ENCODE peak calls at places on chromosomes 11 and 22, in ten cellular contexts. C is neural progenitor cell; Q is keratinocyte; D is CD8-positive, alpha-beta T cell; Z is upper lobe of right lung; O is OCI-LY7; U is transverse colon; V is left lung; F is WERI-Rb-1; I is cardiac muscle cell. M is an unnamed sample.

GRCh38 chr22:37303821-37304274 is 21.5 kb downstream of the CYTH4 start:
- DNase-seq in C (no peak), Q (no peak), D (peak; percentile 38), Z (peak; percentile 83), O (no peak), U (no peak), V (peak; percentile 86), F (no peak), I (no peak), M (peak; percentile 58)

GRCh38 chr11:116065986-116066385 is 561.8 kb upstream of the CADM1 start:
- DNase-seq in C (no peak), Q (no peak), D (no peak), Z (no peak), O (peak; percentile 19), U (no peak), V (no peak), F (no peak), I (no peak), M (no peak)

GRCh38 chr11:32431657-32432056 is 3.7 kb downstream of the WT1 start:
- DNase-seq in C (no peak), Q (no peak), D (no peak), Z (no peak), O (no peak), U (no peak), V (peak; percentile 27), F (no peak), I (no peak), M (no peak)

GRCh38 chr11:3969613-3970012 is 114.1 kb downstream of the STIM1 start:
- DNase-seq in C (no peak), Q (no peak), D (no peak), Z (no peak), O (no peak), U (no peak), V (no peak), F (no peak), I (no peak), M (no peak)

GRCh38 chr11:94934362-94934761 is 39.0 kb downstream of the CWC15 start:
- DNase-seq in C (peak; percentile 56), Q (no peak), D (no peak), Z (no peak), O (no peak), U (no peak), V (no peak), F (no peak), I (no peak), M (no peak)

GRCh38 chr11:116885951-116886629 is 48.7 kb upstream of the APOA1 start:
- DNase-seq in C (peak; percentile 61), Q (no peak), D (no peak), Z (no peak), O (no peak), U (no peak), V (no peak), F (no peak), I (no peak), M (no peak)

GRCh38 chr11:134289789-134290188 is 13.6 kb downstream of the GLB1L3 start:
- DNase-seq in C (peak; percentile 50), Q (no peak), D (no peak), Z (no peak), O (no peak), U (no peak), V (no peak), F (no peak), I (peak; percentile 13), M (no peak)

GRCh38 chr11:71307811-71308645 is 55.7 kb upstream of the SHANK2 start:
- DNase-seq in C (no peak), Q (no peak), D (no peak), Z (peak; percentile 15), O (no peak), U (no peak), V (peak; percentile 31), F (no peak), I (no peak), M (no peak)

GRCh38 chr22:27097933-27098332 is 440.5 kb downstream of the MIAT start:
- DNase-seq in C (no peak), Q (no peak), D (no peak), Z (no peak), O (no peak), U (no peak), V (no peak), F (peak; percentile 59), I (no peak), M (no peak)

GRCh38 chr11:64185323-64186204 is at the start of gene STIP1:
- DNase-seq in C (peak; percentile 100), Q (peak; percentile 99), D (peak; percentile 96), Z (peak; percentile 99), O (peak; percentile 100), U (peak; percentile 99), V (peak; percentile 98), F (peak; percentile 99), I (peak; percentile 100), M (peak; percentile 100)
- TF ChIP-seq CTCF in C (peak; percentile 51), Q (peak; percentile 26), D (no peak), Z (peak; percentile 42), O (no peak), U (peak; percentile 55), V (no peak), F (no peak), I (peak; percentile 48), M (peak; percentile 68)

GRCh38 chr11:128457874-128458273 is 129.5 kb downstream of the ETS1 start:
- DNase-seq in C (no peak), Q (no peak), D (no peak), Z (no peak), O (no peak), U (no peak), V (no peak), F (no peak), I (no peak), M (peak; percentile 40)
- H3K36me3 ChIP-seq in C (no peaks in the 10 kb centered on the region), Q (peaks cover 27% of the 10 kb centered on the region), D (peaks cover 61% of the 10 kb centered on the region), Z (peaks cover 43% of the 10 kb centered on the region), O (peaks cover 94% of the 10 kb centered on the region), U (peaks cover 27% of the 10 kb centered on the region), V (no peaks in the 10 kb centered on the region), F (peaks cover 5% of the 10 kb centered on the region), I (no peaks in the 10 kb centered on the region), M (peaks cover 17% of the 10 kb centered on the region)

DNA sequence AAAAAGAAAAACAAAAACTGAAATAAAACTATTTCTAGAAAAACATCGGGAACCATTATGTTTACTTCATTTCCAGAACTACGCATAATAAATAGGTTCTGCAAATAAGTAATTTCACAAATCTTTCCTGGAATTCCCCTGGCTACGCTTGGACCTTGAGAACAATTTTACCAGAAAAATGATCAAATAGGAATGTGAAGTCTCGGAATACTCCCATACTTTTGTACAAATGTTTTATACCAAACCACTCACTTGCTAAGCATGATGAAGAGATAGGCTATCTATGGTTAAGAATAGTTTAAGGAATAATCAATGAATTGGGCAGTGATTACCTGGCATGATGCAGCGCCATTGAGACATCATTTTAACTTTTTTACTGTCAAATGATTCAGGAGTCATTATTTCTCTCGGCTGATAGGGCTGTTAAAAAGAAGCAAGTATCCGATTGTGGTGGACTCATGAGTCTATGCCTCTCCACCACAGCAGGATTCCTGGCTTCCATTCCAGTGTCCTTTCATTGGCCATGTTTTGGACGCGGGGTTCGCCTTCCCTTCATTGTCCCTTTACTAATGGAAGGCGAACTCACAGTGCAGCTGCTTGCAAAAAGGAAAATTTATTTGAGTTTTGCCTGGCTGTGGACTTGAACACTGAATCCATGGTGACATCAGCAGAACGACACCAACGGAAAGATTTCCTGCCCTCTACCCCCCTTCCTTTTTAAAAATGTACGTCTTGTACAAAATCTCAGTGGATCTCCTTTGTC is 39.9 kb upstream of the BLID start:
- DNase-seq in C (no peak), Q (no peak), D (no peak), Z (no peak), O (no peak), U (no peak), V (no peak), F (no peak), I (no peak), M (no peak)
- H3K4me3 ChIP-seq in C (no peak overlapping the region), Q (no peak overlapping the region), D (no peak overlapping the region), Z (no peak overlapping the region), O (no peak overlapping the region), U (no peak overlapping the region), V (no peak overlapping the region), F (no peak overlapping the region), I (no peak overlapping the region), M (no peak overlapping the region)

GRCh38 chr11:8688414-8689362 is 6.1 kb downstream of the RPL27A start:
- DNase-seq in C (peak; percentile 97), Q (peak; percentile 77), D (peak; percentile 79), Z (peak; percentile 97), O (peak; percentile 98), U (peak; percentile 96), V (peak; percentile 99), F (peak; percentile 97), I (peak; percentile 97), M (peak; percentile 78)
- TF ChIP-seq CTCF in C (peak; percentile 32), Q (no peak), D (no peak), Z (peak; percentile 13), O (peak; percentile 42), U (peak; percentile 10), V (no peak), F (peak; percentile 56), I (peak; percentile 3), M (peak; percentile 11)

DNA sequence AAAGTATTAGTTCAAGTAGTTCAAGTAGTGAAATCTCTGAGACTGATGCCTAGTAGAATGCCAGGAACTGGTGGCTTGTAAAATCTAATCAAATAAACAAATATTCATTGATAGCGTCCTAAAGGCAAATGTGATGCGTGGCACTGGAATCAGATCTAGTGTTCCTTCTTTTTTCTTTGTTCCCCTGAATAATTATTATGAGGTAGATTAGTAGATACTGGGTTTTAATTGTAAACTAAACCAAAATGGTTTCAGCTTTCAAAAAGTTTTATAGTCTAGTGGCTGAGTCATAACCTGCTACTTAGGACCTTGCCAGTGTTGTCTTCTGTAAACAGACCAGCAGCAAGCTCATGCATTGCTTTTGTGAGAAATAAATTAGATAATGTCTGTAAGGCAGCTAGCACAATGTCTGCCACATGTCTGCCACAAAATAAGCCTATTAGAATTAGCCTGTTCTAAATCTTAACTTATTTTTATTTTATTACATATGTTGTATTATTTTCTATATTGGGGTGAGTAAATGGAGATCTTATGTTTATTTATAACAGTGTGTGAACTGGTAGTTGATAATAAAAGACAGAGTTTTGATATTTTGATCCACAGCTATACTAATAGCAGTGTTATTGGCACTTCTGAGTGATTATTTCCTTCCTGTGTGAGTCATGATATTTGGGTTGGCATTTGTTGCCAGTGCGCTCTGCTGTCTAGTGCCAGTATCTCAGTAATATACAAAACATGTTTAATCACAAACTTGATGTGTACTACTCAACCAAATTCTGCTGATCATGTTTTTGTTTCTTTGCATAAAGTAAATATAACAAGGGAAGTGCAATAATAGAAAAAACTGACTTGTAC is 135.7 kb downstream of the TMEM135 start:
- DNase-seq in C (no peak), Q (no peak), D (no peak), Z (no peak), O (no peak), U (no peak), V (no peak), F (no peak), I (no peak), M (peak; percentile 37)
- H3K36me3 ChIP-seq in C (no peaks in the 10 kb centered on the region), Q (no peaks in the 10 kb centered on the region), D (no peaks in the 10 kb centered on the region), Z (no peaks in the 10 kb centered on the region), O (peaks cover 8% of the 10 kb centered on the region), U (peaks cover 4% of the 10 kb centered on the region), V (no peaks in the 10 kb centered on the region), F (no peaks in the 10 kb centered on the region), I (no peaks in the 10 kb centered on the region), M (no peaks in the 10 kb centered on the region)

M was measured in BJ.